ENCODE peak calls at places on chromosome 22, in nine cellular contexts. M, T, I, P, C, K, L, Y and W are unnamed samples.

GRCh38 chr22:23089633-23090032 is 19.3 kb downstream of the GNAZ start:
- DNase-seq in T (no peak), L (no peak), K (no peak), I (no peak), P (no peak), C (no peak), Y (no peak), M (no peak), W (no peak)

GRCh38 chr22:21044931-21045584 is 688 bp upstream of the LRRC74B start:
- DNase-seq in T (peak; percentile 89), I (no peak), C (no peak), K (no peak), P (no peak), M (no peak), Y (no peak), L (peak; percentile 86), W (no peak)

GRCh38 chr22:50016988-50017700 is 4.6 kb upstream of the IL17REL start:
- DNase-seq in M (no peak), L (no peak), I (no peak), C (no peak), P (no peak), Y (no peak), K (peak; percentile 57), T (no peak), W (peak; percentile 88)

GRCh38 chr22:49659924-49660315 is 167.8 kb downstream of the BRD1 start:
- DNase-seq in Y (no peak), L (no peak), K (peak; percentile 70), P (no peak), T (no peak), C (no peak), M (no peak), I (no peak), W (no peak)

GRCh38 chr22:30884211-30885000 is 84.2 kb downstream of the MORC2 start:
- DNase-seq in T (no peak), K (no peak), P (no peak), I (no peak), M (no peak), Y (no peak), C (no peak), L (peak; percentile 12), W (no peak)

GRCh38 chr22:23533328-23533762 is 46.7 kb downstream of the IGLL1 start:
- DNase-seq in M (no peak), T (peak; percentile 62), C (no peak), Y (peak; percentile 70), K (no peak), I (no peak), L (peak; percentile 32), P (peak; percentile 52), W (no peak)

GRCh38 chr22:28819253-28820096 is 19.1 kb upstream of the XBP1 start:
- DNase-seq in L (no peak), I (no peak), M (no peak), T (no peak), K (no peak), P (peak; percentile 65), C (no peak), Y (no peak), W (no peak)

GRCh38 chr22:41350087-41350486 is 31.7 kb upstream of the TEF start:
- DNase-seq in I (no peak), Y (no peak), C (no peak), K (no peak), P (no peak), L (no peak), T (peak; percentile 13), M (no peak), W (no peak)

GRCh38 chr22:43018615-43019014 is 3.7 kb upstream of the PACSIN2 start:
- DNase-seq in M (no peak), P (no peak), C (no peak), K (no peak), Y (no peak), I (no peak), T (no peak), L (no peak), W (no peak)

GRCh38 chr22:24208012-24208749 is 26.9 kb downstream of the SUSD2 start:
- DNase-seq in T (peak; percentile 98), L (peak; percentile 55), C (peak; percentile 48), I (peak; percentile 60), M (peak; percentile 67), P (no peak), K (no peak), Y (no peak), W (no peak)

GRCh38 chr22:31800065-31800464 is 46.2 kb downstream of the DEPDC5 start:
- DNase-seq in P (no peak), T (peak; percentile 65), C (peak; percentile 2), L (no peak), K (no peak), I (no peak), Y (no peak), M (peak; percentile 27), W (no peak)

GRCh38 chr22:28710112-28710888 is 30.7 kb upstream of the TTC28 start:
- DNase-seq in M (no peak), T (peak; percentile 94), K (no peak), L (no peak), I (no peak), C (peak; percentile 69), P (no peak), Y (no peak), W (no peak)

GRCh38 chr22:19874307-19875060 is 19.8 kb upstream of the GNB1L start:
- DNase-seq in L (peak; percentile 47), C (no peak), T (no peak), M (no peak), Y (peak; percentile 20), P (peak; percentile 59), K (peak; percentile 73), I (peak; percentile 19), W (no peak)

GRCh38 chr22:39683639-39684038 is 113.1 kb downstream of the CACNA1I start:
- DNase-seq in C (no peak), I (no peak), Y (no peak), K (no peak), T (no peak), P (no peak), M (no peak), L (no peak), W (no peak)
- TF ChIP-seq CTCF in C (no peak), I (no peak), Y (no peak), K (no peak), T (no peak), P (no peak), M (no peak), L (no peak), W (no peak)

DNA sequence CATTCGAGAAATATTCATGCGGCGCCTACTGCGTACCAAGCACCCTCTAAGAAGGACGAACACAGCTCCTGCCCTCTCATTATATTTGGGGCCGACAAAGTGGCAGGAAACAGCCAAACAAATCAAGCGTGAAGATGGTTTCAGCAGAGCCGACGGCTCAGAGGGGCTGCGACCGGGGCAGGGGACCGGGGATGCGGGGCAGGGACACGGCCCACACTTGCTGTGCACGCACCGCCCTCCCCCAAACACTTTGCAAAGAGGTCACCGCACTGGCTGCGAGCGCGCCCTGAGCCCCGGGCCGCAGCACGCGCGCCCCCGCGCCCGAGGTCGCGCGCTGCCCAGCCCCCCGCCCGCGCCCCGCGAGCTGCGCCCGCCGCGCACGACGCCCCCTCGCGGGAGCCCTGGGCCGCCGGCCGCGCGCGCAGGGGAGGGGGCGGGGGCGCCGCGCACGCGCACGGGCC is 255 bp upstream of the SYNGR1 start:
- DNase-seq in L (no peak), C (no peak), P (peak; percentile 34), K (no peak), Y (peak; percentile 49), I (peak; percentile 49), T (no peak), M (no peak), W (peak; percentile 69)
- TF ChIP-seq CTCF in L (no peak), C (no peak), P (no peak), K (no peak), Y (no peak), I (no peak), T (no peak), M (no peak), W (peak; percentile 44)

DNA sequence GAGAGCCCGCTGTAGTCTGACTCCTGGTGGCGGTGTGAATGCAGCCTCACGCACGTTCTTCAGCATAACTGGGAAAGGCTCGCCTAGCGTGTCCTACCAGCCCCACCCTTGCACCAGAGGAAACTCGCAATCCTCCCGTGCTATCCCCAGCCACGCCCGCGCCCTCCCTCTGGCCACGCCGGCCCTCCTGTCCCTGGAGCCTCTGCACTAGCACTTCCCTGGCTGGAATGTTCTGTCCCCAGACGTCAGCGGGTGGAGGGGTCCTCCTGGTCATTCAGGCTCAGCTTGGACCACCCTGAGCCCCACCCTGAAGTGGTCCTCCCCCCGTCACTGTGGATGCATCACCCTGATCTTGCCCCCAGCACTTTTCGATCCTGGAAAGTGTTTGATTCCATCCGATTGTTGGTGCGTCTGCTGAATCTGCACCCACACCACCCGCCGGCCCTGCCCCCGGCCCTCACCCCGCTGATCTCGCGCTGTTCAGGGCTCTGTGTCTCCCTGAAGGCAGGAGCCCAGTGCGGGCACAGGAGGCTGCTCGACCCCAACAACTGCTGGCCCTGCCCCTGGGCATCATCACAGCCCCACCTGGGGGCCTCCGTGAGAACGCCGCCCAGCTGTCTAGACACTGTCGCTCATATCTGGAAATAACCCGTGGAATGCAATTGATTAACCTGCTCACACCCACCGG is 437.0 kb downstream of the TBC1D22A start:
- DNase-seq in T (no peak), I (no peak), Y (no peak), C (no peak), P (no peak), K (peak; percentile 54), M (no peak), L (peak; percentile 35), W (no peak)
- TF ChIP-seq CTCF in T (no peak), I (no peak), Y (no peak), C (no peak), P (no peak), K (no peak), M (no peak), L (no peak), W (no peak)

DNA sequence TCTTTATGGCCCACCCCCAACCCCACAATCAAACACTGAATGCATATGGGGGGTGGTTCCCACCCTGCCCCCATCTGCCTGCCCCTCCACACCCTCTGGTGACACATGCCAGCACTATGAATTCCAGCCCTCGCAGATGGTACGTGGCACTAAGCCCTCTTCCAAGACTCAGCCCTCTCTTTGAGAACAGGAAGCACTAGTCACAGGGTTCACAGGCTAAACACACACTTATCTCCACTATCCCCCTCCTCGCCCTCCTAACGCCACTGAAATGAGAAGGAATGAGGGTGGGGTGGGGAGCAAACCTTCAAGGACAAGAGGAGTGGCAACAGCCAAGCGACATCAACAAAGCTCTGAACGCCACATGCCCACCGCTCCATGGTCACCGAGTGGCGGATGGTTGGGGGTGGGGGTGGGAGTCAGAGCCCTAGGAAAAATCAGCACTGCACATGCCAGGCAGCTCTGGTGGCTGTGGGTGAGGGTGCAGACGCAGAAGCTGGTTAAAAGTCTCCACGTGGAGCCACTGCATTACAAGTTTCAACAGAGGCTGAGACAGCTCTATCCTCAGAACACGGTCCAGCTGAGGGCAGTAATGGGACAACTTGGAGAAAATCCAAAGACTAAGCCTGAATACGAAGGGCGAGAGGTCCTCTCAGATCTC is 33.6 kb downstream of the TMEM184B start:
- DNase-seq in T (peak; percentile 63), Y (no peak), L (peak; percentile 46), M (no peak), K (peak; percentile 90), I (no peak), P (no peak), C (peak; percentile 67), W (no peak)
- TF ChIP-seq CTCF in T (peak; percentile 37), Y (no peak), L (peak; percentile 29), M (peak; percentile 34), K (peak; percentile 12), I (no peak), P (no peak), C (peak; percentile 15), W (no peak)